ENCODE peak calls at places on chromosomes 5 and 9, in five cellular contexts. B is spleen, Q is left ventricle myocardium inferior, H is mammary epithelial cell, O is aorta. N is an unnamed sample.

GRCh38 chr5:173507171-173507570 is 109.3 kb downstream of the BOD1 start:
- DNase-seq in Q (no peak), O (no peak), B (no peak), H (no peak), N (no peak)

GRCh38 chr5:32304622-32305021 is 8.1 kb downstream of the MTMR12 start:
- DNase-seq in B (no peak), H (no peak), O (no peak), Q (no peak), N (no peak)

GRCh38 chr9:123312306-123312877 is 43.6 kb upstream of the CRB2 start:
- DNase-seq in Q (no peak), H (no peak), O (no peak), B (no peak), N (no peak)

GRCh38 chr5:35136386-35136785 is 88.6 kb upstream of the AGXT2 start:
- DNase-seq in Q (no peak), O (no peak), B (no peak), H (peak), N (peak)

GRCh38 chr5:7015586-7016256 is 302.5 kb downstream of the TENT4A start:
- DNase-seq in H (no peak), Q (no peak), O (no peak), B (no peak), N (no peak)

GRCh38 chr9:90864779-90865178 is 63.2 kb downstream of the SYK start:
- DNase-seq in H (no peak), Q (no peak), B (no peak), O (no peak), N (no peak)

GRCh38 chr9:74025402-74025894 is 471.7 kb upstream of the RORB start:
- DNase-seq in Q (no peak), O (no peak), B (no peak), H (peak), N (peak)

GRCh38 chr9:69975681-69976080 is 68.0 kb upstream of the MAMDC2 start:
- DNase-seq in Q (no peak), B (no peak), H (no peak), O (no peak), N (no peak)

GRCh38 chr9:98229090-98229395 is 26.4 kb downstream of the TBC1D2 start:
- DNase-seq in Q (no peak), H (no peak), O (no peak), B (no peak), N (no peak)

GRCh38 chr5:10595305-10595677 is 31.4 kb downstream of the ANKRD33B start:
- DNase-seq in Q (no peak), O (no peak), H (peak), B (no peak), N (no peak)

GRCh38 chr9:83965350-83966208 is 14.4 kb downstream of the HNRNPK start:
- DNase-seq in H (no peak), O (no peak), Q (no peak), B (no peak), N (no peak)

GRCh38 chr5:80541392-80541791 is 28.7 kb downstream of the ANKRD34B start:
- DNase-seq in O (no peak), Q (no peak), H (no peak), B (no peak), N (peak)

GRCh38 chr9:126497673-126498255 is 116.0 kb upstream of the LMX1B start:
- DNase-seq in O (peak), B (peak), H (no peak), Q (no peak), N (no peak)

GRCh38 chr9:129138144-129138462 is 26.9 kb downstream of the PTPA start:
- DNase-seq in O (no peak), Q (no peak), H (no peak), B (no peak), N (no peak)

GRCh38 chr9:137640862-137641261 is 22.1 kb downstream of the EHMT1 start:
- DNase-seq in O (no peak), B (no peak), Q (no peak), H (no peak), N (no peak)

GRCh38 chr9:100074989-100075388 is 23.8 kb downstream of the ERP44 start:
- DNase-seq in Q (no peak), B (no peak), H (no peak), O (no peak), N (no peak)

GRCh38 chr9:75889577-75889976 is 896 bp upstream of the PCSK5 start:
- DNase-seq in B (no peak), H (no peak), Q (no peak), O (no peak), N (no peak)

GRCh38 chr5:174188300-174188699 is 142.8 kb downstream of the NSG2 start:
- DNase-seq in B (no peak), Q (peak), H (no peak), O (no peak), N (no peak)

GRCh38 chr5:151678713-151679112 is 8.0 kb downstream of the SPARC start:
- DNase-seq in B (no peak), Q (no peak), O (no peak), H (no peak), N (peak)

GRCh38 chr5:72246239-72246580 is 73.8 kb downstream of the MRPS27 start:
- DNase-seq in B (no peak), O (no peak), Q (no peak), H (no peak), N (no peak)

GRCh38 chr9:101508203-101508602 is 25.4 kb upstream of the RNF20 start:
- DNase-seq in O (no peak), B (no peak), H (peak), Q (no peak), N (no peak)

GRCh38 chr5:32708949-32709348 is 2.2 kb upstream of the NPR3 start:
- DNase-seq in B (no peak), Q (no peak), O (no peak), H (no peak), N (no peak)

GRCh38 chr5:141608557-141608956 is 10.2 kb downstream of the DIAPH1 start:
- DNase-seq in B (no peak), H (no peak), O (no peak), Q (no peak), N (no peak)

GRCh38 chr5:141603912-141604311 is 14.9 kb downstream of the DIAPH1 start:
- DNase-seq in Q (no peak), B (no peak), H (no peak), O (no peak), N (no peak)

GRCh38 chr5:141608046-141608445 is 10.8 kb downstream of the DIAPH1 start:
- DNase-seq in H (no peak), O (no peak), Q (no peak), B (no peak), N (no peak)

GRCh38 chr5:141604318-141604717 is 14.5 kb downstream of the DIAPH1 start:
- DNase-seq in H (peak), Q (no peak), B (no peak), O (peak), N (peak)

DNA sequence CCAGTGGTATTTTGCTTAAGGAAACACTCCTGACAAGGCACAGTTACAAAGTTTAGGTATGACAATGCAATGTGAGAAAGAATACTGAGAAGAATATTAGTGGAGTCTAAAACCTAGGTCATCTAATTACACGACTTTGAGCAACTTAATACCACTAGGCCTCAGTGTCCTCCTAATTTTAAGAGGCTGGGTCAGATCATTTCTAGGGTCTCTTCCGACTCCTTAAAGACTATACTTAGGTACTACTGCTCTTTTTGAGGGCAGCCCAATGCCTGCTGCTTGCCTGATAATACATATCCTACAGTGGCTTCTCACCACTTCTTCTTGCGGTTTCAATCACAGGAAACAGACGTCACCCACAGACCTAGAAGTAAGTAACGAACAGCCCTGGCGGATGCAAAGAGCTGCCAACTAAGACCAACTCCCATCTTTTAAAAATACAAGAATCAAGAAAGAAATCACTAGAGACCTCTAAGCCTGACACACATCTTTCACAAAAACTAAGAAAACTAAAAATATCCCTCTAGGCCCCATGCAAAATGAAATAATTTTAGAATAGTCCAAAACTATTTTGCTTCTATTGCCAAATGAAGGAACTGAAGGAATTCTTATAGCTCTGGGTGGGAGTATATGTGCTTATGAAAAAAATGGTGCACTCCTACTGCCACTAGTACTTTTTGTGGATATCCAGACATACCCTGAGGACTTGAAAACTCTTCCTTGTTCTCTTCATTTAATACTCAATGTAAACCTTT is 13.1 kb downstream of the DIAPH1 start:
- DNase-seq in Q (peak), B (peak), H (no peak), O (peak), N (peak)
- H3K4me3 ChIP-seq in Q (no peak), B (no peak), H (no peak), O (no peak), N (no peak)

GRCh38 chr5:3187846-3188425 is 407.7 kb upstream of the IRX1 start:
- DNase-seq in O (no peak), H (no peak), Q (no peak), B (no peak), N (no peak)

GRCh38 chr5:3190433-3190832 is 405.2 kb upstream of the IRX1 start:
- DNase-seq in H (no peak), B (no peak), O (no peak), Q (no peak), N (no peak)

GRCh38 chr5:3194141-3194540 is 401.5 kb upstream of the IRX1 start:
- DNase-seq in B (no peak), Q (no peak), O (no peak), H (peak), N (no peak)

GRCh38 chr5:3191585-3191984 is 404.0 kb upstream of the IRX1 start:
- DNase-seq in H (no peak), Q (no peak), O (no peak), B (no peak), N (no peak)

GRCh38 chr5:3190930-3191329 is 404.7 kb upstream of the IRX1 start:
- DNase-seq in O (no peak), B (no peak), H (no peak), Q (no peak), N (no peak)
- H3K4me3 ChIP-seq in O (no peak), B (no peak), H (no peak), Q (no peak), N (no peak)

GRCh38 chr9:14907360-14907685 is 2.9 kb downstream of the FREM1 start:
- DNase-seq in O (no peak), H (no peak), Q (no peak), B (no peak), N (no peak)
- H3K4me3 ChIP-seq in O (peak), H (no peak), Q (no peak), B (no peak), N (no peak)

DNA sequence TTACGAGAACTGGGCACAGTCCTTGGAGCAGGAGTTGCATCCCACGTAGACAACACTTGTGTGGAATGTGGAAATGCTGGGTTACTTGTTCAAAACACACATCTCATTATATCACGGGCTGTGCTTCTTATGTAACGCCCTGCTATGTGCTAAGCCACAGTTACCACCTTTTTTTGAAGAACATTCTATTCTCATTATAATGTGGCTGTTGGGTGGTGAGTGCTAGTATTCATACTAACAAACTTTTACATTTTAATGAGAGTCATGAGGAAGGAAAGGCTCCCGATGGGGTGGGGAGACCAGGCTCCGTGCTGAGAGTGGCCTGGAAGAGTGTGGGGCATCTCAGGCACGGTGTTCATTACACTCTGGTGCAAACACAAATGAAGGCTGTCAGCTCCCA is 153.0 kb upstream of the RAPGEF1 start:
- DNase-seq in H (no peak), B (no peak), Q (no peak), O (no peak), N (no peak)
- H3K4me3 ChIP-seq in H (no peak), B (no peak), Q (no peak), O (no peak), N (no peak)

DNA sequence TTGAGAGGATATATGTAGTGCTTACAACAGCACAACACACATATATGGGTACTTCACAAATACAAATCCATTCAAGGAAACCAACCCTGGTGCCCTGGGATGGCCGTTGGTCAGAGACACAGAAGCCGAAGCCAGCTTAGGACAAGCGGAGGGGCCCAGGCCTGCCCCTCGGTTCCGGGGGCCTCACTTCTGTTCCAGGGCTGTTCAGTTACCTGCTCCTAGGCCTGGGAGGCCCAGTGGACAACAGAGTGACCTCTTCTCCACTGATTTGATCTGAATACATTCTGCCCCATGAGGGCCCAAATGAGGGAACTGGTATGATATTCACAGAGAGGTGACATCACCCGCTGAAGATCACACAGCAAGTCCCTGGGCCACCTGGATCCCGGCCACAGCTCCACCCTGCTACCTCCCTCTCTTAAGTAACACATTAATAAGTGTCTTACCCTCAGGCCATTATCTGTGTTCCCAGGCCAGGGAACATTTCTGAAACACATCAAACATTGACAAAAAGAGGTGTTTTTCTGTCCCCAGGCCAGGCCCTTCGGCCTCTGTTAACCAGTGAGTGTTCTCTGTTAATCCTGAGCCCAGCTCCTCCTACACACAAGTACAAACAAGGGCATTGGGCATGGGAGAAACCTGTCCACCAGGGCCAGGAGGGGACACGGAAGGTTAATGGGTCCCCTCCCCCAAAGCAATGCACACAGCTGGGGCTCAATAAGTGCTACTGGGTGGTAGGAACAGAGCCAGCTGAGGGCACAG is 4.5 kb upstream of the GRHPR start:
- DNase-seq in Q (no peak), O (no peak), H (no peak), B (peak), N (no peak)
- H3K4me3 ChIP-seq in Q (no peak), O (no peak), H (no peak), B (no peak), N (no peak)

GRCh38 chr9:87812375-87813118 is 70.1 kb upstream of the SPATA31E1 start:
- DNase-seq in O (no peak), Q (no peak), H (peak), B (no peak), N (peak)
- H3K4me3 ChIP-seq in O (no peak), Q (no peak), H (no peak), B (no peak), N (no peak)

GRCh38 chr5:2752875-2753435 is 1.5 kb upstream of the IRX2 start:
- DNase-seq in O (no peak), H (peak), B (no peak), Q (no peak), N (no peak)
- H3K4me3 ChIP-seq in O (no peak), H (peak), B (no peak), Q (peak), N (peak)